ENCODE peak calls at places on chromosomes 16 and 17, in four cellular contexts. One of them, this sample, is unnamed.

GRCh38 chr16:84061236-84061830 is 18.7 kb upstream of the SLC38A8 start:
- DNase-seq in tibial nerve: no peak
- DNase-seq in AG10803: no peak
- DNase-seq in GM23338: no peak
- DNase-seq in this sample: no peak

GRCh38 chr16:2514333-2515179 is 804 bp downstream of the ATP6V0C start:
- DNase-seq in tibial nerve: no peak
- DNase-seq in AG10803: no peak
- DNase-seq in GM23338: peak
- DNase-seq in this sample: peak

GRCh38 chr17:27153005-27153404 is 140.9 kb upstream of the WSB1 start:
- DNase-seq in tibial nerve: no peak
- DNase-seq in AG10803: peak
- DNase-seq in GM23338: no peak
- DNase-seq in this sample: no peak

GRCh38 chr17:57954421-57955182 is 610 bp downstream of the CUEDC1 start:
- DNase-seq in tibial nerve: peak
- DNase-seq in AG10803: peak
- DNase-seq in GM23338: peak
- DNase-seq in this sample: peak

GRCh38 chr16:12700161-12700560 is 103.5 kb downstream of the CPPED1 start:
- DNase-seq in tibial nerve: no peak
- DNase-seq in AG10803: no peak
- DNase-seq in GM23338: no peak
- DNase-seq in this sample: no peak

GRCh38 chr17:77068915-77069314 is 71.9 kb upstream of the SEC14L1 start:
- DNase-seq in tibial nerve: no peak
- DNase-seq in AG10803: no peak
- DNase-seq in GM23338: no peak
- DNase-seq in this sample: no peak

GRCh38 chr16:69049146-69049545 is 56.3 kb upstream of the HAS3 start:
- DNase-seq in tibial nerve: no peak
- DNase-seq in AG10803: peak
- DNase-seq in GM23338: no peak
- DNase-seq in this sample: no peak

GRCh38 chr16:50653633-50654524 is 27.2 kb downstream of the SNX20 start:
- DNase-seq in tibial nerve: no peak
- DNase-seq in AG10803: no peak
- DNase-seq in GM23338: no peak
- DNase-seq in this sample: peak

GRCh38 chr17:2947996-2948550 is 115.3 kb downstream of the OR1D5 start:
- DNase-seq in tibial nerve: no peak
- DNase-seq in AG10803: no peak
- DNase-seq in GM23338: no peak
- DNase-seq in this sample: peak

GRCh38 chr17:62965149-62965648 is 836 bp upstream of the TANC2 start:
- DNase-seq in tibial nerve: no peak
- DNase-seq in AG10803: no peak
- DNase-seq in GM23338: peak
- DNase-seq in this sample: peak

GRCh38 chr16:79286646-79287423 is 313.7 kb downstream of the MAF start:
- DNase-seq in tibial nerve: peak
- DNase-seq in AG10803: no peak
- DNase-seq in GM23338: peak
- DNase-seq in this sample: no peak

GRCh38 chr17:49230636-49231562 is at the start of gene PHOSPHO1:
- DNase-seq in tibial nerve: peak
- DNase-seq in AG10803: peak
- DNase-seq in GM23338: peak
- DNase-seq in this sample: peak

GRCh38 chr17:38325221-38325851 is 18.4 kb downstream of the GPR179 start:
- DNase-seq in tibial nerve: no peak
- DNase-seq in AG10803: peak
- DNase-seq in GM23338: peak
- DNase-seq in this sample: peak

GRCh38 chr16:30903596-30903995 is 7.2 kb downstream of the CTF1 start:
- DNase-seq in tibial nerve: no peak
- DNase-seq in AG10803: peak
- DNase-seq in GM23338: no peak
- DNase-seq in this sample: peak

GRCh38 chr17:7557825-7558543 is 566 bp upstream of the TNFSF13 start:
- DNase-seq in tibial nerve: peak
- DNase-seq in AG10803: peak
- DNase-seq in GM23338: peak
- DNase-seq in this sample: peak

GRCh38 chr17:33436321-33436720 is 143.2 kb upstream of the ASIC2 start:
- DNase-seq in tibial nerve: no peak
- DNase-seq in AG10803: peak
- DNase-seq in GM23338: no peak
- DNase-seq in this sample: no peak

GRCh38 chr17:21239680-21240374 is 13.4 kb downstream of the NATD1 start:
- DNase-seq in tibial nerve: no peak
- DNase-seq in AG10803: peak
- DNase-seq in GM23338: peak
- DNase-seq in this sample: peak

GRCh38 chr16:21083729-21084268 is 66.8 kb downstream of the DNAH3 start:
- DNase-seq in tibial nerve: peak
- DNase-seq in AG10803: peak
- DNase-seq in GM23338: peak
- DNase-seq in this sample: peak

GRCh38 chr17:10265100-10265810 is 66.8 kb upstream of the GAS7 start:
- DNase-seq in tibial nerve: no peak
- DNase-seq in AG10803: peak
- DNase-seq in GM23338: no peak
- DNase-seq in this sample: no peak

GRCh38 chr16:89828870-89829629 is 775 bp downstream of the SPIRE2 start:
- DNase-seq in tibial nerve: no peak
- DNase-seq in AG10803: no peak
- DNase-seq in GM23338: peak
- DNase-seq in this sample: peak

GRCh38 chr17:18187226-18187625 is 3.6 kb downstream of the ALKBH5 start:
- DNase-seq in tibial nerve: no peak
- DNase-seq in AG10803: peak
- DNase-seq in GM23338: no peak
- DNase-seq in this sample: no peak

GRCh38 chr17:81508639-81509047 is 4.0 kb downstream of the ACTG1 start:
- DNase-seq in tibial nerve: no peak
- DNase-seq in AG10803: peak
- DNase-seq in GM23338: no peak
- DNase-seq in this sample: peak

GRCh38 chr17:60040843-60041242 is 37.9 kb downstream of the HEATR6 start:
- DNase-seq in tibial nerve: no peak
- DNase-seq in AG10803: no peak
- DNase-seq in GM23338: no peak
- DNase-seq in this sample: no peak

GRCh38 chr17:16281351-16281750 is 64.3 kb downstream of the PIGL start:
- DNase-seq in tibial nerve: no peak
- DNase-seq in AG10803: peak
- DNase-seq in GM23338: no peak
- DNase-seq in this sample: no peak

GRCh38 chr17:4721203-4722135 is 9.8 kb upstream of the MED11 start:
- DNase-seq in tibial nerve: no peak
- DNase-seq in AG10803: no peak
- DNase-seq in GM23338: no peak
- DNase-seq in this sample: no peak

GRCh38 chr17:8294361-8294760 is 839 bp downstream of the SLC25A35 start:
- DNase-seq in tibial nerve: no peak
- DNase-seq in AG10803: no peak
- DNase-seq in GM23338: no peak
- DNase-seq in this sample: no peak

GRCh38 chr16:56610017-56610608 is 1.7 kb downstream of the MT2A start:
- DNase-seq in tibial nerve: peak
- DNase-seq in AG10803: peak
- DNase-seq in GM23338: no peak
- DNase-seq in this sample: no peak

DNA sequence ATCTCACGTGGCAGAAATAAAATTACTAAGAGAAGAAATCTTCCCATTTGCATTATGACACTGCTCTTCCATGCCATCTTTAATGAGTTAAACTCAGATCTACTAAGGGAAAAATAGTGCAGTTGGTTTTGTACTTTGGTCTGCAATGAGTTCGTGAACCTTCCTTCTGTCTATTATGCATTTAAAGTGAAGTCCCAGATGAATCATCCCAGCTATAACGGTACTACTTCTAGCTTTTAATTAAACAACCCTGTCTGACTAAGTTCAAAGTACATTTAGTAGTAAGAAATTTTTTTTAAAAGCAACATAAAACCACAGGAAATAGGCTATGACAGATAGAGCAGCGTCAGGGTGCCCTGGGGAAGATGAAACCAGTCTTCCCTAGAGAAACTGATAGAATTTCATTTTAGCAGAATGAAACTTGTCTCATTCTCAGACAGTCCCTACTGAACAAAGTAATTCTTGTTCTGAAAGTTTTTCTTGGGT is 1.8 kb downstream of the TMIGD1 start:
- DNase-seq in tibial nerve: no peak
- DNase-seq in AG10803: peak
- DNase-seq in GM23338: no peak
- DNase-seq in this sample: no peak
- H3K4me3 ChIP-seq in tibial nerve: no peak
- H3K4me3 ChIP-seq in AG10803: no peak
- H3K4me3 ChIP-seq in GM23338: no peak
- H3K4me3 ChIP-seq in this sample: no peak

GRCh38 chr16:85631802-85632393 is 18.8 kb downstream of the GSE1 start:
- DNase-seq in tibial nerve: no peak
- DNase-seq in AG10803: no peak
- DNase-seq in GM23338: no peak
- DNase-seq in this sample: peak
- H3K4me3 ChIP-seq in tibial nerve: no peak
- H3K4me3 ChIP-seq in AG10803: no peak
- H3K4me3 ChIP-seq in GM23338: no peak
- H3K4me3 ChIP-seq in this sample: no peak

GRCh38 chr17:64500487-64500859 is 3.6 kb upstream of the POLG2 start:
- DNase-seq in tibial nerve: no peak
- DNase-seq in AG10803: no peak
- DNase-seq in GM23338: no peak
- DNase-seq in this sample: no peak
- H3K4me3 ChIP-seq in tibial nerve: no peak
- H3K4me3 ChIP-seq in AG10803: no peak
- H3K4me3 ChIP-seq in GM23338: no peak
- H3K4me3 ChIP-seq in this sample: no peak

GRCh38 chr17:1107777-1108559 is 71.8 kb downstream of the ABR start:
- DNase-seq in tibial nerve: no peak
- DNase-seq in AG10803: no peak
- DNase-seq in GM23338: no peak
- DNase-seq in this sample: no peak

GRCh38 chr17:1109606-1110523 is 69.9 kb downstream of the ABR start:
- DNase-seq in tibial nerve: no peak
- DNase-seq in AG10803: no peak
- DNase-seq in GM23338: peak
- DNase-seq in this sample: peak

GRCh38 chr17:1107083-1107776 is 72.6 kb downstream of the ABR start:
- DNase-seq in tibial nerve: no peak
- DNase-seq in AG10803: no peak
- DNase-seq in GM23338: no peak
- DNase-seq in this sample: no peak

GRCh38 chr17:1108810-1109605 is 70.8 kb downstream of the ABR start:
- DNase-seq in tibial nerve: peak
- DNase-seq in AG10803: peak
- DNase-seq in GM23338: peak
- DNase-seq in this sample: peak

DNA sequence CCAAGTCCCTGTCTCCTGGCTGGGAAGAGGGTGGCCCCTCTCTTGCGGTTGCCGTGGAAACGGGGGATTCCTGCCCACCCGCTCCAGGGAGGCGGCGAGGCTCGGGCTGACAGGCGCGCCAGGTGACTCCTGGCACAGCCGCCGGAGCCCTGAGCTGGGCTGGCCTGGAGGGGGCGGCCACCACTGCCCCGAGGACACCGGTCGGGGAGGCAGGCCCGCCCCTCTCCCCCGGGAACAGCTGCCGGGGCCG is 71.3 kb downstream of the ABR start:
- DNase-seq in tibial nerve: no peak
- DNase-seq in AG10803: no peak
- DNase-seq in GM23338: peak
- DNase-seq in this sample: peak
- H3K4me3 ChIP-seq in tibial nerve: peak
- H3K4me3 ChIP-seq in AG10803: peak
- H3K4me3 ChIP-seq in GM23338: peak
- H3K4me3 ChIP-seq in this sample: peak

DNA sequence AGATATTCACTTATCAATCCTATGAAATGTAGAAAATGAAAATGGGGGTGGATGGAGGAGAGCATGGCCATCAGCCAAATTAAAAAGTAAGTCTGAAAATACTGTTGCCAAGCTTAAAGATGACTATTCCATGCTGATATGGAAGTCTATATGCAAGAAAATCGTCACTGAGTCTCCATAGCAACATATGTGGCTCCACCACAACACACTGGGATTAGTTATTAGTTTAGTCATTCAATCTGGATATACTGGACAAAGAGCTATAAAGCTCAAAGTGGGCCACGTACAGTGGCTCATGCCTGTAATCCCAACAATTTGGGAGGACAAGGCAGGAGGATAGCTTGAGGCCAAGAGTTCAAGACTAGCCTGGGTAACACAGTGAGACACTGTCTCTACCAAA is 24.7 kb upstream of the PSMD7 start:
- DNase-seq in tibial nerve: no peak
- DNase-seq in AG10803: no peak
- DNase-seq in GM23338: no peak
- DNase-seq in this sample: no peak
- H3K4me3 ChIP-seq in tibial nerve: no peak
- H3K4me3 ChIP-seq in AG10803: no peak
- H3K4me3 ChIP-seq in GM23338: no peak
- H3K4me3 ChIP-seq in this sample: no peak

DNA sequence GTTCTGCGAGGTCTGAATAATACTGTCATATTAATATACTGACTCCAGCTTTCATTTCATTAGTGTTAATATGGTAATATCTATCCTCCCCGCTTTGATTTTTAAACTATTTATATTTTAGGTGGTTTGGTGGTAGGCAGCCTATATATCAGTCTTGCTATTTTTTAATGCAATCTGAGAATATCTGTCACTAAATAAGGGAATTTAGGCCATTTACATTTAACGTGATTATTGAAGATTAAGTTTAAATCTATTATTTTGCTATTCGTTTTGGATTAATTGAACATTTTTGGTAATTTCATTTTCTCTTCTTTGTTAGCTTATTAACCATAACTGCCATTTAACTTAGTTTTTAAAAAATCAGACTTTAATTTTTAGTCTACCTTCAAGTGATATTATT is 247.7 kb upstream of the PMFBP1 start:
- DNase-seq in tibial nerve: no peak
- DNase-seq in AG10803: no peak
- DNase-seq in GM23338: no peak
- DNase-seq in this sample: no peak
- H3K4me3 ChIP-seq in tibial nerve: no peak
- H3K4me3 ChIP-seq in AG10803: no peak
- H3K4me3 ChIP-seq in GM23338: no peak
- H3K4me3 ChIP-seq in this sample: no peak

This sample was measured in H7.